ENCODE peak calls at places on chromosome 22, in seven cellular contexts. One of them, this sample, is unnamed.

GRCh38 chr22:47225931-47226633 is 463.6 kb downstream of the TBC1D22A start:
- DNase-seq in AG04449: no peak
- DNase-seq in AG09309: no peak
- DNase-seq in mammary epithelial cell: no peak
- DNase-seq in thyroid gland: no peak
- DNase-seq in heart left ventricle: no peak
- DNase-seq in A549: no peak
- DNase-seq in this sample: no peak

GRCh38 chr22:23518381-23519187 is 61.5 kb downstream of the IGLL1 start:
- DNase-seq in thyroid gland: peak
- DNase-seq in A549: no peak
- DNase-seq in AG09309: no peak
- DNase-seq in mammary epithelial cell: no peak
- DNase-seq in AG04449: no peak
- DNase-seq in heart left ventricle: no peak
- DNase-seq in this sample: no peak

GRCh38 chr22:24435861-24436351 is 8.5 kb downstream of the ADORA2A start:
- DNase-seq in heart left ventricle: peak
- DNase-seq in AG04449: no peak
- DNase-seq in thyroid gland: no peak
- DNase-seq in AG09309: no peak
- DNase-seq in A549: no peak
- DNase-seq in mammary epithelial cell: no peak
- DNase-seq in this sample: peak

GRCh38 chr22:39434243-39434653 is 22.6 kb upstream of the MGAT3 start:
- DNase-seq in AG09309: no peak
- DNase-seq in AG04449: no peak
- DNase-seq in heart left ventricle: peak
- DNase-seq in mammary epithelial cell: no peak
- DNase-seq in thyroid gland: no peak
- DNase-seq in A549: no peak
- DNase-seq in this sample: no peak

GRCh38 chr22:39244496-39245129 is at the start of gene PDGFB:
- DNase-seq in AG09309: no peak
- DNase-seq in heart left ventricle: peak
- DNase-seq in AG04449: no peak
- DNase-seq in thyroid gland: peak
- DNase-seq in A549: no peak
- DNase-seq in mammary epithelial cell: peak
- DNase-seq in this sample: no peak

GRCh38 chr22:19691721-19692341 is 22.5 kb upstream of the SEPTIN5 start:
- DNase-seq in mammary epithelial cell: peak
- DNase-seq in AG04449: no peak
- DNase-seq in thyroid gland: peak
- DNase-seq in AG09309: no peak
- DNase-seq in A549: peak
- DNase-seq in heart left ventricle: no peak
- DNase-seq in this sample: peak

GRCh38 chr22:47238886-47239860 is 476.7 kb downstream of the TBC1D22A start:
- DNase-seq in AG09309: no peak
- DNase-seq in thyroid gland: no peak
- DNase-seq in heart left ventricle: no peak
- DNase-seq in mammary epithelial cell: no peak
- DNase-seq in A549: no peak
- DNase-seq in AG04449: no peak
- DNase-seq in this sample: no peak

GRCh38 chr22:32646476-32646875 is 155.0 kb upstream of the TIMP3 start:
- DNase-seq in AG04449: no peak
- DNase-seq in mammary epithelial cell: no peak
- DNase-seq in AG09309: no peak
- DNase-seq in thyroid gland: no peak
- DNase-seq in A549: no peak
- DNase-seq in heart left ventricle: no peak
- DNase-seq in this sample: no peak

GRCh38 chr22:29475550-29475949 is 4.5 kb upstream of the NEFH start:
- DNase-seq in thyroid gland: no peak
- DNase-seq in AG09309: no peak
- DNase-seq in AG04449: no peak
- DNase-seq in mammary epithelial cell: no peak
- DNase-seq in A549: no peak
- DNase-seq in heart left ventricle: no peak
- DNase-seq in this sample: no peak

DNA sequence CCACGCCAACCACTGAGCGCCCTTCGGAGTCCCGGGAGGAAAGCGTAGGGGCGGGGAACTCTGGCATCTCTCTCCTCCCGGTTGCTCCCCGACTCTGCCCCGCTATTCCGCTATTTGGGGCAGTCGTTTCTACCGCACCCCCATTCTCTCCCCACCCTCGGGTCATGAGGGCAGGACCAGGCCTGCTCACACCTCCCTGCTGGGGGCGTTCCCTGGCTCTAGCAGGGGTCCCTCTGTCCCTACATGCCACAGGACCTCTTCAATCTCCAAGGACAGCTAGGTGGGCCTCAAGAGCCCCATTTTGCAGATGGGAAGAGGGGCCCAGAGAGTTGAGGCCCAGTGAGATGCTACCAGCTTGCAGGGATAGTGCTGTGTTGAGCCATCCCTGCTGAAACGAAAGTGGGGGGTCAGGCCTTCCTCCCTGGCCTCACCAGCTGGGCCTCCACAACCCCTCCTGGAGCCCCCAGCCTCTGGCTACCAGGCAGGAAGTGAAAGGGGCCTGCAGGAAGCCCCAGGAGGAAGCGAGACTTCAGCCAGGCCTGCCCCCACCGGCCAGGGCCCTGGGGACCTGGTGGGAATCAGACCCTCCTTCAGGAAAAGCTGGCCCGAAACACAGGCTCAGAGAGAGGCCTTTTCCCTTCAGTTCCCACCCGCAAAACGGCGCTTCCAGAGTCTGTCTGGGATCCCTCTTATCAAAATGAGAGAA is 5.5 kb upstream of the SHISA8 start:
- DNase-seq in thyroid gland: no peak
- DNase-seq in mammary epithelial cell: no peak
- DNase-seq in heart left ventricle: no peak
- DNase-seq in AG09309: no peak
- DNase-seq in AG04449: no peak
- DNase-seq in A549: no peak
- DNase-seq in this sample: no peak
- H3K4me3 ChIP-seq in thyroid gland: peak
- H3K4me3 ChIP-seq in mammary epithelial cell: no peak
- H3K4me3 ChIP-seq in heart left ventricle: peak
- H3K4me3 ChIP-seq in AG09309: no peak
- H3K4me3 ChIP-seq in AG04449: no peak
- H3K4me3 ChIP-seq in A549: no peak
- H3K4me3 ChIP-seq in this sample: no peak

GRCh38 chr22:43476341-43476740 is 64.5 kb downstream of the MPPED1 start:
- DNase-seq in thyroid gland: no peak
- DNase-seq in heart left ventricle: no peak
- DNase-seq in mammary epithelial cell: no peak
- DNase-seq in AG04449: no peak
- DNase-seq in A549: peak
- DNase-seq in AG09309: no peak
- DNase-seq in this sample: no peak
- TF ChIP-seq CTCF in thyroid gland: no peak
- TF ChIP-seq CTCF in heart left ventricle: no peak
- TF ChIP-seq CTCF in mammary epithelial cell: no peak
- TF ChIP-seq CTCF in AG04449: no peak
- TF ChIP-seq CTCF in A549: no peak
- TF ChIP-seq CTCF in AG09309: no peak
- TF ChIP-seq CTCF in this sample: no peak

GRCh38 chr22:46046299-46046685 is 69.3 kb upstream of the WNT7B start:
- DNase-seq in A549: no peak
- DNase-seq in mammary epithelial cell: no peak
- DNase-seq in thyroid gland: no peak
- DNase-seq in heart left ventricle: no peak
- DNase-seq in AG09309: no peak
- DNase-seq in AG04449: no peak
- DNase-seq in this sample: no peak
- H3K4me3 ChIP-seq in A549: no peak
- H3K4me3 ChIP-seq in mammary epithelial cell: no peak
- H3K4me3 ChIP-seq in thyroid gland: no peak
- H3K4me3 ChIP-seq in heart left ventricle: peak
- H3K4me3 ChIP-seq in AG09309: no peak
- H3K4me3 ChIP-seq in AG04449: no peak
- H3K4me3 ChIP-seq in this sample: no peak

DNA sequence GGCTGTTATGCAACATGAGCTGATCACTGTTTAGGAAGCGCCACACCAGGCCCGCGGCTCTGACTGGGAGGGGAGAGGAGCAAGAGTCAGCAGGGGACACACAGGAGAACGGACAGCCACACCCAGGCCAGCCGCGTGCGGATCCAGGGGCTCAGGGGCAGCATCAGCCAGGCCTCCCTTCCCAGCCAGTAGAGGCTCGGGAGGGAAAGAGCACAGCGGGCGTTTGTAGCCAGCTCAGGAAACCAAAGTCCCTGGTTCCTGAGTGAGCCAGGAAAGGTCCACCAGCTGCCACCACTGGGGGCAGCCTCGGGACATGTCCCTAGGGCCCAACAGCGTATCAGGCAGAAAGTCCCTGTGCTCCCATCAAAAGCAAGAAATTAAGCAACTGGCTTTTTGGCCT is 71.8 kb upstream of the PITPNB start:
- DNase-seq in heart left ventricle: peak
- DNase-seq in AG04449: no peak
- DNase-seq in AG09309: no peak
- DNase-seq in thyroid gland: peak
- DNase-seq in A549: peak
- DNase-seq in mammary epithelial cell: no peak
- DNase-seq in this sample: peak
- TF ChIP-seq CTCF in heart left ventricle: peak
- TF ChIP-seq CTCF in AG04449: peak
- TF ChIP-seq CTCF in AG09309: peak
- TF ChIP-seq CTCF in thyroid gland: no peak
- TF ChIP-seq CTCF in A549: no peak
- TF ChIP-seq CTCF in mammary epithelial cell: no peak
- TF ChIP-seq CTCF in this sample: peak

GRCh38 chr22:40613025-40613424 is 23.5 kb downstream of the MRTFA start:
- DNase-seq in thyroid gland: no peak
- DNase-seq in AG09309: no peak
- DNase-seq in heart left ventricle: no peak
- DNase-seq in A549: no peak
- DNase-seq in AG04449: no peak
- DNase-seq in mammary epithelial cell: no peak
- DNase-seq in this sample: no peak
- H3K4me3 ChIP-seq in thyroid gland: no peak
- H3K4me3 ChIP-seq in AG09309: no peak
- H3K4me3 ChIP-seq in heart left ventricle: no peak
- H3K4me3 ChIP-seq in A549: no peak
- H3K4me3 ChIP-seq in AG04449: no peak
- H3K4me3 ChIP-seq in mammary epithelial cell: no peak
- H3K4me3 ChIP-seq in this sample: no peak

GRCh38 chr22:31615481-31615840 is 46.6 kb downstream of the PISD start:
- DNase-seq in AG09309: no peak
- DNase-seq in AG04449: no peak
- DNase-seq in A549: no peak
- DNase-seq in thyroid gland: no peak
- DNase-seq in heart left ventricle: no peak
- DNase-seq in mammary epithelial cell: no peak
- DNase-seq in this sample: no peak
- TF ChIP-seq CTCF in AG09309: no peak
- TF ChIP-seq CTCF in AG04449: no peak
- TF ChIP-seq CTCF in A549: no peak
- TF ChIP-seq CTCF in thyroid gland: no peak
- TF ChIP-seq CTCF in heart left ventricle: no peak
- TF ChIP-seq CTCF in mammary epithelial cell: no peak
- TF ChIP-seq CTCF in this sample: no peak

GRCh38 chr22:37731804-37732471 is 35.1 kb downstream of the TRIOBP start:
- DNase-seq in AG09309: no peak
- DNase-seq in heart left ventricle: no peak
- DNase-seq in AG04449: no peak
- DNase-seq in mammary epithelial cell: no peak
- DNase-seq in A549: peak
- DNase-seq in thyroid gland: no peak
- DNase-seq in this sample: no peak
- H3K4me3 ChIP-seq in AG09309: no peak
- H3K4me3 ChIP-seq in heart left ventricle: no peak
- H3K4me3 ChIP-seq in AG04449: no peak
- H3K4me3 ChIP-seq in mammary epithelial cell: no peak
- H3K4me3 ChIP-seq in A549: no peak
- H3K4me3 ChIP-seq in thyroid gland: no peak
- H3K4me3 ChIP-seq in this sample: no peak

DNA sequence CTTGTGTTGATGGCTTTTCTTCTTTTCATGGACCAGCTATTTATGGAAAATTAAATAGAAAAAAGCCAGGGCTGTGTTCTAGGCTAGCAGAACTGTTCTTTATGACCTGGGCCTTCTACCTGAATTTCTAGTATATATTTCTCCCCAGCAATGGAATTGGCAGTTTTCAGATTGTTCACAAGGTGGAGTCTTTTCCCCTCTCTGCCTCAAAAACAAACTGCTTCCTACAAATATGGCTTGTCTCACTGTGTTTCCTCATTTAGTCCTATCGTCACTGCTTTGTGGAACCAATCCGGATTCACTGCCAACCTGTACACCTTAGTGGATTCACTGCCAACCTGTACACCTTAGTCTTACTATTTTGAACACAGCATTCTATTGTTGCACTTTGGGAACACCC is 5.0 kb upstream of the APOL5 start:
- DNase-seq in AG09309: no peak
- DNase-seq in A549: no peak
- DNase-seq in heart left ventricle: no peak
- DNase-seq in AG04449: no peak
- DNase-seq in mammary epithelial cell: no peak
- DNase-seq in thyroid gland: no peak
- DNase-seq in this sample: no peak
- TF ChIP-seq CTCF in AG09309: no peak
- TF ChIP-seq CTCF in A549: no peak
- TF ChIP-seq CTCF in heart left ventricle: no peak
- TF ChIP-seq CTCF in AG04449: no peak
- TF ChIP-seq CTCF in mammary epithelial cell: peak
- TF ChIP-seq CTCF in thyroid gland: no peak
- TF ChIP-seq CTCF in this sample: no peak

GRCh38 chr22:31290494-31291402 is 1.5 kb downstream of the PIK3IP1 start:
- DNase-seq in thyroid gland: peak
- DNase-seq in heart left ventricle: peak
- DNase-seq in mammary epithelial cell: peak
- DNase-seq in A549: peak
- DNase-seq in AG04449: no peak
- DNase-seq in AG09309: no peak
- DNase-seq in this sample: peak

GRCh38 chr22:31287818-31288495 is 4.3 kb downstream of the PIK3IP1 start:
- DNase-seq in AG04449: no peak
- DNase-seq in heart left ventricle: no peak
- DNase-seq in A549: no peak
- DNase-seq in thyroid gland: peak
- DNase-seq in AG09309: no peak
- DNase-seq in mammary epithelial cell: no peak
- DNase-seq in this sample: no peak

GRCh38 chr22:31286360-31287255 is 5.7 kb downstream of the PIK3IP1 start:
- DNase-seq in thyroid gland: no peak
- DNase-seq in AG04449: no peak
- DNase-seq in AG09309: no peak
- DNase-seq in heart left ventricle: no peak
- DNase-seq in A549: no peak
- DNase-seq in mammary epithelial cell: no peak
- DNase-seq in this sample: no peak

GRCh38 chr22:31289335-31289734 is 3.0 kb downstream of the PIK3IP1 start:
- DNase-seq in heart left ventricle: no peak
- DNase-seq in A549: no peak
- DNase-seq in thyroid gland: no peak
- DNase-seq in mammary epithelial cell: no peak
- DNase-seq in AG09309: no peak
- DNase-seq in AG04449: no peak
- DNase-seq in this sample: no peak

GRCh38 chr22:31288496-31289235 is 3.6 kb downstream of the PIK3IP1 start:
- DNase-seq in thyroid gland: peak
- DNase-seq in AG09309: no peak
- DNase-seq in heart left ventricle: no peak
- DNase-seq in mammary epithelial cell: no peak
- DNase-seq in AG04449: no peak
- DNase-seq in A549: no peak
- DNase-seq in this sample: no peak
- H3K4me3 ChIP-seq in thyroid gland: no peak
- H3K4me3 ChIP-seq in AG09309: no peak
- H3K4me3 ChIP-seq in heart left ventricle: no peak
- H3K4me3 ChIP-seq in mammary epithelial cell: no peak
- H3K4me3 ChIP-seq in AG04449: no peak
- H3K4me3 ChIP-seq in A549: no peak
- H3K4me3 ChIP-seq in this sample: no peak

This sample was measured in astrocyte of the spinal cord.